ENCODE peak calls at places on chromosome 13, in ten cellular contexts. U, E, V, L, G, Y, P, S, D and K are unnamed samples.

GRCh38 chr13:99289674-99290337 is 17.4 kb downstream of the GPR183 start:
- DNase-seq in U (no peak), E (no peak), V (no peak), L (no peak), G (no peak), Y (no peak), P (no peak), S (no peak), D (no peak), K (no peak)

GRCh38 chr13:76349700-76350099 is 536.5 kb downstream of the KCTD12 start:
- DNase-seq in U (no peak), E (no peak), V (no peak), L (no peak), G (no peak), Y (no peak), P (no peak), S (no peak), D (no peak), K (no peak)

GRCh38 chr13:98300956-98301641 is 124.0 kb upstream of the RNF113B start:
- DNase-seq in U (peak), E (no peak), V (no peak), L (no peak), G (no peak), Y (peak), P (no peak), S (no peak), D (no peak), K (no peak)

GRCh38 chr13:92122454-92122853 is 724.0 kb downstream of the GPC5 start:
- DNase-seq in U (no peak), E (peak), V (no peak), L (no peak), G (no peak), Y (no peak), P (peak), S (no peak), D (no peak), K (no peak)

GRCh38 chr13:83153833-83154232 is 728.4 kb downstream of the SLITRK1 start:
- DNase-seq in U (peak), E (peak), V (no peak), L (no peak), G (no peak), Y (no peak), P (peak), S (no peak), D (no peak), K (no peak)

GRCh38 chr13:80171096-80171495 is 169.8 kb downstream of the SPRY2 start:
- DNase-seq in U (no peak), E (no peak), V (no peak), L (no peak), G (no peak), Y (no peak), P (no peak), S (no peak), D (no peak), K (no peak)

GRCh38 chr13:48492123-48493075 is 40.5 kb downstream of the RCBTB2 start:
- DNase-seq in U (no peak), E (no peak), V (no peak), L (peak), G (peak), Y (no peak), P (no peak), S (peak), D (no peak), K (no peak)

GRCh38 chr13:98094678-98095266 is 48.1 kb upstream of the FARP1 start:
- DNase-seq in U (no peak), E (no peak), V (no peak), L (no peak), G (no peak), Y (no peak), P (no peak), S (no peak), D (no peak), K (no peak)

GRCh38 chr13:79307866-79308298 is 98.2 kb downstream of the RBM26 start:
- DNase-seq in U (no peak), E (no peak), V (no peak), L (no peak), G (no peak), Y (no peak), P (no peak), S (no peak), D (no peak), K (no peak)

GRCh38 chr13:97548736-97549135 is 114.8 kb downstream of the RAP2A start:
- DNase-seq in U (no peak), E (no peak), V (no peak), L (no peak), G (no peak), Y (no peak), P (no peak), S (no peak), D (no peak), K (no peak)

GRCh38 chr13:100674363-100674847 is at the start of gene TMTC4:
- DNase-seq in U (no peak), E (peak), V (no peak), L (no peak), G (peak), Y (no peak), P (no peak), S (no peak), D (peak), K (peak)

GRCh38 chr13:60590775-60591174 is 193.8 kb downstream of the TDRD3 start:
- DNase-seq in U (peak), E (no peak), V (no peak), L (peak), G (no peak), Y (peak), P (no peak), S (no peak), D (no peak), K (no peak)

GRCh38 chr13:109610517-109610916 is 175.9 kb downstream of the IRS2 start:
- DNase-seq in U (no peak), E (no peak), V (peak), L (peak), G (peak), Y (no peak), P (no peak), S (no peak), D (peak), K (peak)

GRCh38 chr13:26985285-26985878 is 186.2 kb downstream of the USP12 start:
- DNase-seq in U (peak), E (peak), V (peak), L (peak), G (peak), Y (peak), P (peak), S (peak), D (peak), K (peak)

GRCh38 chr13:80276371-80277289 is 64.3 kb downstream of the SPRY2 start:
- DNase-seq in U (peak), E (peak), V (no peak), L (peak), G (no peak), Y (no peak), P (peak), S (no peak), D (peak), K (peak)

GRCh38 chr13:24100152-24100551 is 60.4 kb upstream of the SPATA13 start:
- DNase-seq in U (no peak), E (peak), V (no peak), L (no peak), G (no peak), Y (no peak), P (no peak), S (no peak), D (no peak), K (no peak)

GRCh38 chr13:44336934-44337333 is 36.7 kb upstream of the SERP2 start:
- DNase-seq in U (no peak), E (no peak), V (no peak), L (no peak), G (no peak), Y (no peak), P (no peak), S (no peak), D (no peak), K (no peak)

GRCh38 chr13:30618938-30619289 is 1.2 kb downstream of the USPL1 start:
- DNase-seq in U (no peak), E (no peak), V (no peak), L (no peak), G (no peak), Y (no peak), P (no peak), S (no peak), D (no peak), K (no peak)

GRCh38 chr13:75633285-75633684 is 2.8 kb upstream of the LMO7 start:
- DNase-seq in U (no peak), E (no peak), V (no peak), L (no peak), G (no peak), Y (peak), P (no peak), S (no peak), D (no peak), K (no peak)

GRCh38 chr13:99941086-99941485 is 30.5 kb downstream of the ZIC5 start:
- DNase-seq in U (peak), E (peak), V (no peak), L (no peak), G (no peak), Y (no peak), P (no peak), S (no peak), D (no peak), K (no peak)

GRCh38 chr13:38180100-38180499 is 169.6 kb upstream of the UFM1 start:
- DNase-seq in U (no peak), E (no peak), V (no peak), L (no peak), G (no peak), Y (peak), P (no peak), S (no peak), D (no peak), K (no peak)

GRCh38 chr13:51373451-51373850 is 34.0 kb downstream of the SERPINE3 start:
- DNase-seq in U (no peak), E (no peak), V (no peak), L (no peak), G (no peak), Y (no peak), P (no peak), S (no peak), D (no peak), K (no peak)

GRCh38 chr13:75226092-75226491 is 255.9 kb downstream of the TBC1D4 start:
- DNase-seq in U (peak), E (no peak), V (peak), L (no peak), G (no peak), Y (no peak), P (no peak), S (no peak), D (no peak), K (no peak)

GRCh38 chr13:98133949-98134348 is 8.9 kb upstream of the FARP1 start:
- DNase-seq in U (no peak), E (no peak), V (no peak), L (no peak), G (no peak), Y (no peak), P (no peak), S (no peak), D (no peak), K (no peak)

GRCh38 chr13:30125422-30126073 is 181.8 kb downstream of the KATNAL1 start:
- DNase-seq in U (peak), E (peak), V (peak), L (no peak), G (no peak), Y (peak), P (peak), S (no peak), D (no peak), K (no peak)

GRCh38 chr13:26344980-26345379 is 91.1 kb downstream of the CDK8 start:
- DNase-seq in U (no peak), E (no peak), V (no peak), L (no peak), G (no peak), Y (no peak), P (no peak), S (no peak), D (no peak), K (no peak)

GRCh38 chr13:95564948-95565347 is 12.4 kb downstream of the CLDN10 start:
- DNase-seq in U (no peak), E (no peak), V (no peak), L (no peak), G (no peak), Y (peak), P (no peak), S (no peak), D (no peak), K (no peak)

GRCh38 chr13:27353166-27353583 is 71.2 kb upstream of the GTF3A start:
- DNase-seq in U (no peak), E (no peak), V (peak), L (no peak), G (no peak), Y (peak), P (no peak), S (peak), D (no peak), K (no peak)

GRCh38 chr13:33764716-33765115 is 53.2 kb upstream of the RFC3 start:
- DNase-seq in U (peak), E (peak), V (no peak), L (no peak), G (no peak), Y (no peak), P (no peak), S (no peak), D (no peak), K (no peak)